ENCODE peak calls at places on chromosomes 2 and 18, in five cellular contexts. F is heart left ventricle, J is fibroblast of the aortic adventitia, M is PC-9, X is Calu3. V is an unnamed sample.

GRCh38 chr2:70039366-70039765 is 47.9 kb upstream of the PCBP1 start:
- DNase-seq in F (no peak), J (no peak), M (no peak), X (no peak), V (no peak)

GRCh38 chr2:98242006-98242405 is 104.2 kb upstream of the CNGA3 start:
- DNase-seq in F (no peak), J (no peak), M (no peak), X (no peak), V (no peak)

GRCh38 chr18:46141199-46141598 is 37.0 kb downstream of the HAUS1 start:
- DNase-seq in F (no peak), J (no peak), M (no peak), X (no peak), V (no peak)

GRCh38 chr2:77104554-77104953 is 417.6 kb downstream of the LRRTM4 start:
- DNase-seq in F (no peak), J (no peak), M (no peak), X (no peak), V (no peak)

GRCh38 chr2:127176371-127177311 is 43.5 kb downstream of the CYP27C1 start:
- DNase-seq in F (no peak), J (peak; percentile 19), M (no peak), X (no peak), V (no peak)

GRCh38 chr2:215607790-215608189 is 171.9 kb upstream of the FN1 start:
- DNase-seq in F (no peak), J (peak; percentile 87), M (no peak), X (no peak), V (no peak)

GRCh38 chr2:69298261-69298660 is 88.8 kb downstream of the GFPT1 start:
- DNase-seq in F (no peak), J (peak; percentile 86), M (peak; percentile 54), X (no peak), V (no peak)

GRCh38 chr18:35174093-35174731 is 66.6 kb upstream of the ZNF397 start:
- DNase-seq in F (no peak), J (no peak), M (no peak), X (no peak), V (peak; percentile 24)

GRCh38 chr18:21359746-21360145 is 117.7 kb downstream of the GREB1L start:
- DNase-seq in F (no peak), J (no peak), M (no peak), X (no peak), V (no peak)

GRCh38 chr2:86453838-86454237 is 12.7 kb downstream of the KDM3A start:
- DNase-seq in F (peak; percentile 76), J (peak; percentile 93), M (peak; percentile 73), X (peak; percentile 42), V (no peak)

GRCh38 chr2:133271105-133271504 is 297.2 kb downstream of the NCKAP5 start:
- DNase-seq in F (no peak), J (peak; percentile 82), M (no peak), X (no peak), V (no peak)

GRCh38 chr2:40103163-40103562 is 324.1 kb upstream of the THUMPD2 start:
- DNase-seq in F (no peak), J (peak; percentile 73), M (no peak), X (no peak), V (no peak)

GRCh38 chr2:36507408-36507812 is 90.6 kb downstream of the FEZ2 start:
- DNase-seq in F (peak; percentile 50), J (peak; percentile 78), M (no peak), X (peak; percentile 72), V (peak; percentile 59)

GRCh38 chr2:233061591-233062446 is 1.7 kb downstream of the INPP5D start:
- DNase-seq in F (peak; percentile 63), J (no peak), M (no peak), X (no peak), V (peak; percentile 58)

DNA sequence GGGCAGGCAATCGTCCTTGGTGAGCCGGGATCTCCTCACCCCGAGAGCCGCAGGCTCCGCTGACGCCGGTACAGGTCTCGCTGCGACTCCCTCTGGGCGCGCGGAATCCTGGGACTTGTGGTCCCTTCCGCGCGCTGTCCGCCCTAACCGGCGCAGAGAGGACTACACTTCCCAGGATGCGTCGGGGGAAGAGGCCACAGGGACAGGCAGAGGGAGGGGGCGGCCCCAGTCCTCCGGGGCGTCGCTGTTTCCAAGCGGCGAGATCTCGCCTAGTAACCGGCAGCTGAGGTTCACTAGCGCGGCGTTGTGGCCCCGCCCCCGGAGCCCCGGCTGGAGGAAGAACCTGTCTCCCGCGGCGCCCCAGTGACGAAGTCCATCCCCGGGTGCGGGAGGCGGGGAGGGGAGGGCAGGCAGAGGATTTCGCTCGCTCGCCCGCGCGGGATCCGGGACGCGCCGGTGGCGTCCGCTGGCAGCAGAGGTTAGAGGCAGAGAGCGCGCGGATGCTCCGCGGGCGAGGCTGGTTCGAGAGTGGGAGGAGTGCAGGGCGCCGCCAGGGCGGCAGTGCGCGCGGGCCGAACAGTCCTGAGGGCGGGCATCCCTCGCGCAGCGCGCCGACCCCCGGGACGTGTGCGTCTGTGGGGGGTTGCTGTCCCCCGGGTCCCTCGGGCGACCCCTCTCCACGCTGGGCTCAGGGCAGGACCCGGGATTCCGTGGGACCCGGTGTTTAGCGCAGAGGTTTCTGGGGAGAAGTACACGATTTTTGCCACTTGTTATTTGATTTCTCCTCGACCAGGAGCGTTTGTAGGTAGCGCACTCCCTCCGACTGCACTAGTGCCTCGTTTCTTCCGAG is at the start of gene EML6:
- DNase-seq in F (peak; percentile 98), J (peak; percentile 96), M (peak; percentile 99), X (peak; percentile 98), V (peak; percentile 99)
- TF ChIP-seq CTCF in F (no peak), J (peak; percentile 33), M (peak; percentile 36), X (peak; percentile 39), V (no peak)

DNA sequence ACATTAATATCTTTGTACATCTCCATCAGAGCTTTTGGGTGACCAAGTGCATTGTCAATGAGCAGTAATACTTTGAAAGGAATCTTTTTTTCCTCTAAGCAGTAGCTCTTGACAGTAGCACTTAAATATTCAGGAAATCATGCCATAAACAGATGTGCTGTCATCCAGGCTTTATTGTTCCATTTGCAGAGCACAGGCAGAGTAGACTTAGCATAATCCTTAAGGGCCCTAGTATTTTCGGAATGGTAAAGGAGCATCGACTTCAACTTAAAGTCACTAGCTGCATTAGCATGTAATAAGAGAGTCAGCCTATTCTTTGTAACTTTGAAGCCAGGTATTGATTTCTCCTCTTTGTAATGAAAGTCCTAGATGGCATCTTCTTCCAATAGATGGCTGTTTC is 121.8 kb upstream of the CWC22 start:
- DNase-seq in F (no peak), J (no peak), M (no peak), X (no peak), V (no peak)
- TF ChIP-seq CTCF in F (no peak), J (no peak), M (no peak), X (no peak), V (no peak)

DNA sequence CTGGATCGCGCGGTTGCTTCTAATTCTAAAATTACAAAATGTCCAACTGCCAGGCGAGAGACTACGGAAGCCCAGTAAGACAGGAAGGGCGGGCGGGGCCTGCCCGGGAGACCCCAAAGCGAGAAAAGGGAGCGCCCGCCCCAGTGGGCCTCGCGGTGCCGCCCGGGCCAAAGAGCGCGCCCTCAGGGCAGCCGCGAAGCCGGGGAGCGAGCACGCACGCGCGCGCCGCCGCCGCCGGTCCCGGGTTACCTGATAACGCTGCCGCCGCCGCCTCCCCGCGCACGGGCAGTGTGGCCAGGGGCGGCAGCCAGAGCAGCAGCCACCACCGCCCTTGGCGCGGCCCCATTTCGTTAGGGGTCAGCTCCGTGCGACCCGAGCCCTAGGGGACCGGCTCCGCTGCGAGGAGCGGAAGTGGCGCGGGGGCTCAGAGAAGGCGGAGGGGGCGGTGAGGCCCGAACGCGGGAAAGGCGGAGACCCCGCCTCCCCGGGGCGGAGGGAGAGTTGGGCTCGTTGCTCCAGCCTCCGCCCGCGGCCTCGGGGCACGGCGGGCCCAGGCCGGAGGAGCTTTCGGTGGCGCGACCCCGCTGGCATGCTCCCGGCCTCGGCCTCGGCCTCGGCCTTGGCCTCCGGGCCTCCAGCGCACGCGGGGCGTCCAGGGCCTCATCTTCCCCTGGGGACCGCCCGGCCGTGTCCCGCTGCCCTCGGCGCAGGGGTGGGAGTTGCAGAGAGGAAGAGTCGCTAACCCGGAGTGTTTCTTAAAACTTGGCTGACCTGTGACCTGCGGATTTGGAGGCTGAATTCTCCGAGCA is at the start of gene NEMP2:
- DNase-seq in F (peak; percentile 87), J (peak; percentile 35), M (peak; percentile 40), X (peak; percentile 82), V (peak; percentile 91)
- TF ChIP-seq CTCF in F (peak; percentile 10), J (no peak), M (no peak), X (no peak), V (no peak)

GRCh38 chr2:164917296-164917903 is 37.9 kb downstream of the SLC38A11 start:
- DNase-seq in F (peak; percentile 35), J (peak; percentile 70), M (no peak), X (peak; percentile 62), V (no peak)

GRCh38 chr2:164913011-164913410 is 42.3 kb downstream of the SLC38A11 start:
- DNase-seq in F (no peak), J (no peak), M (no peak), X (no peak), V (no peak)

GRCh38 chr2:164911832-164912231 is 43.5 kb downstream of the SLC38A11 start:
- DNase-seq in F (no peak), J (no peak), M (no peak), X (no peak), V (no peak)

GRCh38 chr2:164910091-164910899 is 45.0 kb downstream of the SLC38A11 start:
- DNase-seq in F (no peak), J (peak; percentile 48), M (no peak), X (peak; percentile 49), V (no peak)

DNA sequence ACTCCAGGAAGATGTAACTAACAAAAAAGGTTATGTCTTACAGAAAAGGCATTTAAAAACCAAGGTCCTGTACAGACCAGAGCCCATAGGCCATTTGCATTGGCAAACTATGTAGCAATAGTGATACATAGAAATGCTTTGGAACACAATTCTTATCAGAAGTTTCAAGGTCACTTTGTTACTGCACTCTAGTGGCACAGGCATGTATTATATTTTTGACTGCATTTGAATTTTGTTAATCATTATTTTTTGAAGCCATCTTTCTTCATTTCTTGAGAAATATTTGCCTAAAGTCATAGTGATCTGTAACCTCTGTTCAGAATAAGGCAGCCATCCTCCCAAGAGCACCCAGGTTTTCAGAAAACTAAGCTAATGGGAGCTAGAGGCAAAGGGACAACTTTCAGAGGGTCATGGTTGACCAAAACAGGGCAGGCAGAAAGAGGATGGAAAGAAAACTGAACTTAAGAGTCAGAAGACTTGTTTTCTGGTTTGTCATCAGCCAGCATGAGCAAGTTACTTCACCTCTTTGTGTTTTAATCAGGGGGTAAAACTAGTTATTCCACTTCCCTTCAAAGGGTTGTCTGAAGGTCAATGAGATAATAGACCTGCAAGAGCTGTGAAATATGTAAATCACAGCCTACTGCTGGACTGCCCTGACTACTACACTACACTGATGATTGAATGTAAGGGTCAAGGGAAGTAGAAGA is 41.5 kb downstream of the SLC38A11 start:
- DNase-seq in F (no peak), J (peak; percentile 62), M (peak; percentile 88), X (peak; percentile 38), V (no peak)
- TF ChIP-seq CTCF in F (peak; percentile 38), J (peak; percentile 43), M (no peak), X (peak; percentile 56), V (no peak)

GRCh38 chr2:21117688-21118087 is 6.1 kb upstream of the TDRD15 start:
- DNase-seq in F (no peak), J (no peak), M (no peak), X (no peak), V (no peak)

GRCh38 chr2:21123473-21124393 is at the start of gene TDRD15:
- DNase-seq in F (no peak), J (no peak), M (peak; percentile 66), X (no peak), V (no peak)

GRCh38 chr2:21118302-21118920 is 5.4 kb upstream of the TDRD15 start:
- DNase-seq in F (no peak), J (peak; percentile 2), M (no peak), X (no peak), V (peak; percentile 32)
- TF ChIP-seq CTCF in F (peak; percentile 49), J (no peak), M (peak; percentile 61), X (peak; percentile 29), V (no peak)

V was measured in GM20000.